ENCODE peak calls at places on chromosomes 4 and X, in seven cellular contexts. F is GM12865; H is transverse colon; Y is M059J; D is AG08395; I is T-helper 17 cell; T is activated CD8-positive, alpha-beta T cell treated with anti-CD3 and anti-CD28 coated beads, Interleukin-2, amount 10 ng/mL, durations not matched to agents 7 days and 5 days. S is an unnamed sample.

GRCh38 chrX:17412692-17413091 is 37.7 kb downstream of the NHS start:
- DNase-seq in Y (peak; percentile 86), F (no peak), D (peak; percentile 44), I (no peak), T (no peak), H (no peak), S (no peak)

GRCh38 chrX:86171366-86171765 is 23.1 kb downstream of the DACH2 start:
- DNase-seq in F (peak; percentile 40), T (no peak), Y (peak; percentile 0), H (no peak), D (no peak), I (no peak), S (peak; percentile 3)

GRCh38 chrX:63434206-63434605 is 83.1 kb upstream of the SPIN4 start:
- DNase-seq in F (no peak), Y (no peak), D (no peak), H (no peak), I (no peak), T (no peak), S (no peak)

GRCh38 chr4:142818476-142818875 is 27.6 kb downstream of the INPP4B start:
- DNase-seq in D (peak; percentile 4), Y (peak; percentile 11), F (no peak), T (no peak), I (no peak), H (no peak), S (no peak)

GRCh38 chr4:106502106-106502699 is 133.6 kb upstream of the GIMD1 start:
- DNase-seq in F (peak; percentile 65), T (peak; percentile 55), Y (peak; percentile 20), I (no peak), H (peak; percentile 41), D (peak; percentile 10), S (peak; percentile 66)

GRCh38 chr4:168908859-168909390 is 101.1 kb downstream of the CBR4 start:
- DNase-seq in I (no peak), T (no peak), Y (no peak), F (no peak), H (no peak), D (peak; percentile 8), S (no peak)

GRCh38 chr4:64359496-64359895 is 49.8 kb downstream of the TECRL start:
- DNase-seq in H (no peak), F (no peak), T (no peak), Y (no peak), D (no peak), I (no peak), S (no peak)

GRCh38 chr4:7516773-7517144 is 82.0 kb upstream of the PSAPL1 start:
- DNase-seq in I (no peak), Y (no peak), D (no peak), T (no peak), F (no peak), H (no peak), S (no peak)

GRCh38 chrX:118971552-118971951 is 2.9 kb upstream of the LONRF3 start:
- DNase-seq in F (no peak), T (no peak), H (no peak), Y (no peak), D (no peak), I (no peak), S (no peak)

GRCh38 chr4:153541426-153542096 is 75.4 kb downstream of the TMEM131L start:
- DNase-seq in T (peak; percentile 38), H (no peak), F (peak; percentile 62), D (peak; percentile 96), I (no peak), Y (peak; percentile 92), S (no peak)

GRCh38 chr4:19842471-19842870 is 409.2 kb upstream of the SLIT2 start:
- DNase-seq in T (no peak), D (no peak), Y (no peak), F (no peak), H (no peak), I (no peak), S (peak; percentile 64)

GRCh38 chr4:163085085-163085484 is 81.6 kb downstream of the NAF1 start:
- DNase-seq in H (no peak), Y (no peak), I (no peak), F (no peak), D (no peak), T (no peak), S (no peak)

GRCh38 chr4:106618920-106619319 is 250.3 kb upstream of the GIMD1 start:
- DNase-seq in I (no peak), Y (no peak), F (no peak), H (no peak), D (no peak), T (no peak), S (no peak)

GRCh38 chrX:7294483-7294882 is 146.5 kb upstream of the PUDP start:
- DNase-seq in T (no peak), H (no peak), D (no peak), I (no peak), F (no peak), Y (no peak), S (no peak)

GRCh38 chrX:131841496-131842410 is 181.3 kb upstream of the STK26 start:
- DNase-seq in T (peak; percentile 40), Y (peak; percentile 81), I (no peak), H (peak; percentile 17), D (peak; percentile 64), F (peak; percentile 57), S (peak; percentile 19)

GRCh38 chrX:38206542-38206941 is 14.1 kb downstream of the SRPX start:
- DNase-seq in Y (peak; percentile 48), T (no peak), I (no peak), D (peak; percentile 11), H (no peak), F (no peak), S (no peak)

GRCh38 chrX:153689654-153690465 is 2.1 kb downstream of the SLC6A8 start:
- DNase-seq in I (no peak), F (no peak), Y (peak; percentile 55), D (no peak), T (no peak), H (no peak), S (no peak)

GRCh38 chr4:183098080-183098722 is 856 bp upstream of the WWC2 start:
- DNase-seq in F (peak; percentile 9), D (peak; percentile 64), T (no peak), H (peak; percentile 43), I (peak; percentile 17), Y (no peak), S (peak; percentile 41)